ENCODE peak calls at places on chromosomes 11 and 22, in nine cellular contexts. One of them, this sample, is unnamed.

GRCh38 chr11:68392822-68393221 is 67.7 kb upstream of the PPP6R3 start:
- DNase-seq in osteoblast: no peak
- DNase-seq in NCI-H1436 treated with DMSO at 0.1 percent for 48 hours: no peak
- DNase-seq in D721Med: no peak
- DNase-seq in OCI-LY7: no peak
- DNase-seq in activated CD4-positive, CD25-positive, alpha-beta regulatory T cell treated with anti-CD3 and anti-CD28 coated beads, Interleukin-2, amount 50 U/mL, for 16 hours: no peak
- DNase-seq in effector memory CD8-positive, alpha-beta T cell: no peak
- DNase-seq in EL: no peak
- DNase-seq in HT1080: no peak
- DNase-seq in this sample: no peak

GRCh38 chr11:9146477-9146876 is 55.1 kb upstream of the SCUBE2 start:
- DNase-seq in EL: no peak
- DNase-seq in D721Med: no peak
- DNase-seq in activated CD4-positive, CD25-positive, alpha-beta regulatory T cell treated with anti-CD3 and anti-CD28 coated beads, Interleukin-2, amount 50 U/mL, for 16 hours: no peak
- DNase-seq in osteoblast: no peak
- DNase-seq in effector memory CD8-positive, alpha-beta T cell: no peak
- DNase-seq in OCI-LY7: no peak
- DNase-seq in HT1080: no peak
- DNase-seq in NCI-H1436 treated with DMSO at 0.1 percent for 48 hours: no peak
- DNase-seq in this sample: no peak

GRCh38 chr11:66539526-66539925 is 6.3 kb downstream of the ZDHHC24 start:
- DNase-seq in HT1080: no peak
- DNase-seq in OCI-LY7: no peak
- DNase-seq in effector memory CD8-positive, alpha-beta T cell: no peak
- DNase-seq in activated CD4-positive, CD25-positive, alpha-beta regulatory T cell treated with anti-CD3 and anti-CD28 coated beads, Interleukin-2, amount 50 U/mL, for 16 hours: no peak
- DNase-seq in D721Med: no peak
- DNase-seq in osteoblast: peak
- DNase-seq in EL: no peak
- DNase-seq in NCI-H1436 treated with DMSO at 0.1 percent for 48 hours: no peak
- DNase-seq in this sample: no peak

GRCh38 chr11:124898711-124899110 is 1.0 kb upstream of the ROBO4 start:
- DNase-seq in OCI-LY7: no peak
- DNase-seq in osteoblast: peak
- DNase-seq in HT1080: peak
- DNase-seq in activated CD4-positive, CD25-positive, alpha-beta regulatory T cell treated with anti-CD3 and anti-CD28 coated beads, Interleukin-2, amount 50 U/mL, for 16 hours: no peak
- DNase-seq in NCI-H1436 treated with DMSO at 0.1 percent for 48 hours: no peak
- DNase-seq in effector memory CD8-positive, alpha-beta T cell: no peak
- DNase-seq in EL: peak
- DNase-seq in D721Med: no peak
- DNase-seq in this sample: peak

GRCh38 chr22:24450600-24450999 is 23.2 kb downstream of the ADORA2A start:
- DNase-seq in OCI-LY7: peak
- DNase-seq in EL: no peak
- DNase-seq in NCI-H1436 treated with DMSO at 0.1 percent for 48 hours: no peak
- DNase-seq in HT1080: no peak
- DNase-seq in activated CD4-positive, CD25-positive, alpha-beta regulatory T cell treated with anti-CD3 and anti-CD28 coated beads, Interleukin-2, amount 50 U/mL, for 16 hours: no peak
- DNase-seq in effector memory CD8-positive, alpha-beta T cell: no peak
- DNase-seq in D721Med: no peak
- DNase-seq in osteoblast: no peak
- DNase-seq in this sample: no peak

GRCh38 chr11:118697346-118697745 is 17.9 kb upstream of the TREH start:
- DNase-seq in OCI-LY7: no peak
- DNase-seq in activated CD4-positive, CD25-positive, alpha-beta regulatory T cell treated with anti-CD3 and anti-CD28 coated beads, Interleukin-2, amount 50 U/mL, for 16 hours: no peak
- DNase-seq in osteoblast: no peak
- DNase-seq in D721Med: no peak
- DNase-seq in effector memory CD8-positive, alpha-beta T cell: no peak
- DNase-seq in EL: no peak
- DNase-seq in HT1080: no peak
- DNase-seq in NCI-H1436 treated with DMSO at 0.1 percent for 48 hours: no peak
- DNase-seq in this sample: no peak

GRCh38 chr11:63563201-63564055 is at the start of gene PLAAT2:
- DNase-seq in NCI-H1436 treated with DMSO at 0.1 percent for 48 hours: no peak
- DNase-seq in EL: no peak
- DNase-seq in effector memory CD8-positive, alpha-beta T cell: no peak
- DNase-seq in D721Med: no peak
- DNase-seq in HT1080: no peak
- DNase-seq in activated CD4-positive, CD25-positive, alpha-beta regulatory T cell treated with anti-CD3 and anti-CD28 coated beads, Interleukin-2, amount 50 U/mL, for 16 hours: no peak
- DNase-seq in OCI-LY7: no peak
- DNase-seq in osteoblast: no peak
- DNase-seq in this sample: no peak

GRCh38 chr11:77819921-77820564 is 479 bp downstream of the RSF1 start:
- DNase-seq in HT1080: peak
- DNase-seq in effector memory CD8-positive, alpha-beta T cell: peak
- DNase-seq in EL: peak
- DNase-seq in activated CD4-positive, CD25-positive, alpha-beta regulatory T cell treated with anti-CD3 and anti-CD28 coated beads, Interleukin-2, amount 50 U/mL, for 16 hours: peak
- DNase-seq in OCI-LY7: peak
- DNase-seq in NCI-H1436 treated with DMSO at 0.1 percent for 48 hours: no peak
- DNase-seq in osteoblast: peak
- DNase-seq in D721Med: no peak
- DNase-seq in this sample: peak

GRCh38 chr11:75773595-75774353 is 5.2 kb downstream of the DGAT2 start:
- DNase-seq in NCI-H1436 treated with DMSO at 0.1 percent for 48 hours: no peak
- DNase-seq in HT1080: no peak
- DNase-seq in activated CD4-positive, CD25-positive, alpha-beta regulatory T cell treated with anti-CD3 and anti-CD28 coated beads, Interleukin-2, amount 50 U/mL, for 16 hours: no peak
- DNase-seq in osteoblast: peak
- DNase-seq in D721Med: no peak
- DNase-seq in OCI-LY7: peak
- DNase-seq in EL: no peak
- DNase-seq in effector memory CD8-positive, alpha-beta T cell: no peak
- DNase-seq in this sample: no peak

GRCh38 chr11:60765355-60765754 is 8.7 kb downstream of the MS4A15 start:
- DNase-seq in HT1080: no peak
- DNase-seq in activated CD4-positive, CD25-positive, alpha-beta regulatory T cell treated with anti-CD3 and anti-CD28 coated beads, Interleukin-2, amount 50 U/mL, for 16 hours: no peak
- DNase-seq in osteoblast: no peak
- DNase-seq in D721Med: no peak
- DNase-seq in effector memory CD8-positive, alpha-beta T cell: no peak
- DNase-seq in EL: no peak
- DNase-seq in NCI-H1436 treated with DMSO at 0.1 percent for 48 hours: no peak
- DNase-seq in OCI-LY7: no peak
- DNase-seq in this sample: no peak

GRCh38 chr11:61162092-61162935 is 1.1 kb upstream of the VPS37C start:
- DNase-seq in NCI-H1436 treated with DMSO at 0.1 percent for 48 hours: peak
- DNase-seq in effector memory CD8-positive, alpha-beta T cell: no peak
- DNase-seq in D721Med: no peak
- DNase-seq in HT1080: peak
- DNase-seq in OCI-LY7: peak
- DNase-seq in activated CD4-positive, CD25-positive, alpha-beta regulatory T cell treated with anti-CD3 and anti-CD28 coated beads, Interleukin-2, amount 50 U/mL, for 16 hours: no peak
- DNase-seq in EL: peak
- DNase-seq in osteoblast: peak
- DNase-seq in this sample: peak

GRCh38 chr11:100903284-100903683 is 216.2 kb downstream of the ARHGAP42 start:
- DNase-seq in HT1080: no peak
- DNase-seq in EL: no peak
- DNase-seq in activated CD4-positive, CD25-positive, alpha-beta regulatory T cell treated with anti-CD3 and anti-CD28 coated beads, Interleukin-2, amount 50 U/mL, for 16 hours: no peak
- DNase-seq in osteoblast: no peak
- DNase-seq in effector memory CD8-positive, alpha-beta T cell: no peak
- DNase-seq in NCI-H1436 treated with DMSO at 0.1 percent for 48 hours: no peak
- DNase-seq in OCI-LY7: no peak
- DNase-seq in D721Med: no peak
- DNase-seq in this sample: no peak

GRCh38 chr22:27431896-27432295 is 369.7 kb downstream of the MN1 start:
- DNase-seq in HT1080: peak
- DNase-seq in D721Med: no peak
- DNase-seq in osteoblast: no peak
- DNase-seq in NCI-H1436 treated with DMSO at 0.1 percent for 48 hours: no peak
- DNase-seq in OCI-LY7: no peak
- DNase-seq in activated CD4-positive, CD25-positive, alpha-beta regulatory T cell treated with anti-CD3 and anti-CD28 coated beads, Interleukin-2, amount 50 U/mL, for 16 hours: no peak
- DNase-seq in effector memory CD8-positive, alpha-beta T cell: no peak
- DNase-seq in EL: no peak
- DNase-seq in this sample: no peak

GRCh38 chr22:45842141-45842831 is 134.7 kb downstream of the WNT7B start:
- DNase-seq in osteoblast: no peak
- DNase-seq in NCI-H1436 treated with DMSO at 0.1 percent for 48 hours: no peak
- DNase-seq in HT1080: no peak
- DNase-seq in activated CD4-positive, CD25-positive, alpha-beta regulatory T cell treated with anti-CD3 and anti-CD28 coated beads, Interleukin-2, amount 50 U/mL, for 16 hours: no peak
- DNase-seq in effector memory CD8-positive, alpha-beta T cell: no peak
- DNase-seq in OCI-LY7: no peak
- DNase-seq in EL: peak
- DNase-seq in D721Med: no peak
- DNase-seq in this sample: peak

GRCh38 chr11:13210424-13210823 is 67.2 kb upstream of the BMAL1 start:
- DNase-seq in osteoblast: no peak
- DNase-seq in OCI-LY7: no peak
- DNase-seq in HT1080: peak
- DNase-seq in activated CD4-positive, CD25-positive, alpha-beta regulatory T cell treated with anti-CD3 and anti-CD28 coated beads, Interleukin-2, amount 50 U/mL, for 16 hours: no peak
- DNase-seq in NCI-H1436 treated with DMSO at 0.1 percent for 48 hours: no peak
- DNase-seq in effector memory CD8-positive, alpha-beta T cell: no peak
- DNase-seq in D721Med: no peak
- DNase-seq in EL: peak
- DNase-seq in this sample: peak

GRCh38 chr11:82703796-82704195 is 29.9 kb downstream of the FAM181B start:
- DNase-seq in NCI-H1436 treated with DMSO at 0.1 percent for 48 hours: no peak
- DNase-seq in D721Med: no peak
- DNase-seq in HT1080: peak
- DNase-seq in EL: no peak
- DNase-seq in osteoblast: no peak
- DNase-seq in effector memory CD8-positive, alpha-beta T cell: no peak
- DNase-seq in activated CD4-positive, CD25-positive, alpha-beta regulatory T cell treated with anti-CD3 and anti-CD28 coated beads, Interleukin-2, amount 50 U/mL, for 16 hours: no peak
- DNase-seq in OCI-LY7: no peak
- DNase-seq in this sample: no peak

GRCh38 chr22:26906464-26906863 is 249.1 kb downstream of the MIAT start:
- DNase-seq in HT1080: no peak
- DNase-seq in OCI-LY7: no peak
- DNase-seq in activated CD4-positive, CD25-positive, alpha-beta regulatory T cell treated with anti-CD3 and anti-CD28 coated beads, Interleukin-2, amount 50 U/mL, for 16 hours: no peak
- DNase-seq in NCI-H1436 treated with DMSO at 0.1 percent for 48 hours: no peak
- DNase-seq in EL: no peak
- DNase-seq in D721Med: no peak
- DNase-seq in effector memory CD8-positive, alpha-beta T cell: no peak
- DNase-seq in osteoblast: no peak
- DNase-seq in this sample: no peak

GRCh38 chr11:299951-300735 is 817 bp upstream of the IFITM5 start:
- DNase-seq in HT1080: no peak
- DNase-seq in activated CD4-positive, CD25-positive, alpha-beta regulatory T cell treated with anti-CD3 and anti-CD28 coated beads, Interleukin-2, amount 50 U/mL, for 16 hours: no peak
- DNase-seq in EL: no peak
- DNase-seq in OCI-LY7: no peak
- DNase-seq in D721Med: no peak
- DNase-seq in NCI-H1436 treated with DMSO at 0.1 percent for 48 hours: no peak
- DNase-seq in effector memory CD8-positive, alpha-beta T cell: no peak
- DNase-seq in osteoblast: peak
- DNase-seq in this sample: peak

GRCh38 chr11:64887234-64887756 is 8.9 kb upstream of the EHD1 start:
- DNase-seq in OCI-LY7: peak
- DNase-seq in HT1080: no peak
- DNase-seq in EL: no peak
- DNase-seq in osteoblast: no peak
- DNase-seq in activated CD4-positive, CD25-positive, alpha-beta regulatory T cell treated with anti-CD3 and anti-CD28 coated beads, Interleukin-2, amount 50 U/mL, for 16 hours: no peak
- DNase-seq in effector memory CD8-positive, alpha-beta T cell: no peak
- DNase-seq in D721Med: no peak
- DNase-seq in NCI-H1436 treated with DMSO at 0.1 percent for 48 hours: no peak
- DNase-seq in this sample: no peak

GRCh38 chr11:82823635-82824614 is 76.3 kb downstream of the PRCP start:
- DNase-seq in NCI-H1436 treated with DMSO at 0.1 percent for 48 hours: no peak
- DNase-seq in effector memory CD8-positive, alpha-beta T cell: no peak
- DNase-seq in activated CD4-positive, CD25-positive, alpha-beta regulatory T cell treated with anti-CD3 and anti-CD28 coated beads, Interleukin-2, amount 50 U/mL, for 16 hours: no peak
- DNase-seq in OCI-LY7: peak
- DNase-seq in osteoblast: no peak
- DNase-seq in EL: no peak
- DNase-seq in HT1080: no peak
- DNase-seq in D721Med: no peak
- DNase-seq in this sample: no peak

GRCh38 chr11:43282607-43283440 is 29.0 kb upstream of the API5 start:
- DNase-seq in D721Med: peak
- DNase-seq in NCI-H1436 treated with DMSO at 0.1 percent for 48 hours: no peak
- DNase-seq in EL: peak
- DNase-seq in effector memory CD8-positive, alpha-beta T cell: peak
- DNase-seq in activated CD4-positive, CD25-positive, alpha-beta regulatory T cell treated with anti-CD3 and anti-CD28 coated beads, Interleukin-2, amount 50 U/mL, for 16 hours: no peak
- DNase-seq in HT1080: peak
- DNase-seq in osteoblast: peak
- DNase-seq in OCI-LY7: peak
- DNase-seq in this sample: peak

GRCh38 chr11:44047931-44048431 is at the start of gene ACCSL:
- DNase-seq in D721Med: no peak
- DNase-seq in HT1080: no peak
- DNase-seq in OCI-LY7: no peak
- DNase-seq in activated CD4-positive, CD25-positive, alpha-beta regulatory T cell treated with anti-CD3 and anti-CD28 coated beads, Interleukin-2, amount 50 U/mL, for 16 hours: no peak
- DNase-seq in osteoblast: peak
- DNase-seq in NCI-H1436 treated with DMSO at 0.1 percent for 48 hours: no peak
- DNase-seq in EL: peak
- DNase-seq in effector memory CD8-positive, alpha-beta T cell: no peak
- DNase-seq in this sample: no peak

GRCh38 chr11:13984616-13985474 is 22.3 kb downstream of the SPON1 start:
- DNase-seq in effector memory CD8-positive, alpha-beta T cell: no peak
- DNase-seq in HT1080: peak
- DNase-seq in EL: peak
- DNase-seq in D721Med: no peak
- DNase-seq in OCI-LY7: peak
- DNase-seq in activated CD4-positive, CD25-positive, alpha-beta regulatory T cell treated with anti-CD3 and anti-CD28 coated beads, Interleukin-2, amount 50 U/mL, for 16 hours: no peak
- DNase-seq in osteoblast: no peak
- DNase-seq in NCI-H1436 treated with DMSO at 0.1 percent for 48 hours: no peak
- DNase-seq in this sample: peak

GRCh38 chr22:20957691-20958440 is 9.2 kb upstream of the AIFM3 start:
- DNase-seq in HT1080: no peak
- DNase-seq in effector memory CD8-positive, alpha-beta T cell: no peak
- DNase-seq in osteoblast: peak
- DNase-seq in OCI-LY7: no peak
- DNase-seq in activated CD4-positive, CD25-positive, alpha-beta regulatory T cell treated with anti-CD3 and anti-CD28 coated beads, Interleukin-2, amount 50 U/mL, for 16 hours: no peak
- DNase-seq in D721Med: no peak
- DNase-seq in EL: peak
- DNase-seq in NCI-H1436 treated with DMSO at 0.1 percent for 48 hours: no peak
- DNase-seq in this sample: no peak

GRCh38 chr11:27241316-27242122 is 121.5 kb downstream of the CCDC34 start:
- DNase-seq in EL: peak
- DNase-seq in D721Med: no peak
- DNase-seq in OCI-LY7: no peak
- DNase-seq in HT1080: peak
- DNase-seq in effector memory CD8-positive, alpha-beta T cell: no peak
- DNase-seq in osteoblast: peak
- DNase-seq in NCI-H1436 treated with DMSO at 0.1 percent for 48 hours: no peak
- DNase-seq in activated CD4-positive, CD25-positive, alpha-beta regulatory T cell treated with anti-CD3 and anti-CD28 coated beads, Interleukin-2, amount 50 U/mL, for 16 hours: no peak
- DNase-seq in this sample: peak

GRCh38 chr22:30705710-30706651 is 11.3 kb downstream of the OSBP2 start:
- DNase-seq in OCI-LY7: peak
- DNase-seq in D721Med: no peak
- DNase-seq in EL: peak
- DNase-seq in HT1080: peak
- DNase-seq in osteoblast: peak
- DNase-seq in activated CD4-positive, CD25-positive, alpha-beta regulatory T cell treated with anti-CD3 and anti-CD28 coated beads, Interleukin-2, amount 50 U/mL, for 16 hours: no peak
- DNase-seq in NCI-H1436 treated with DMSO at 0.1 percent for 48 hours: no peak
- DNase-seq in effector memory CD8-positive, alpha-beta T cell: no peak
- DNase-seq in this sample: peak

GRCh38 chr22:26860233-26860765 is 202.9 kb downstream of the MIAT start:
- DNase-seq in NCI-H1436 treated with DMSO at 0.1 percent for 48 hours: no peak
- DNase-seq in activated CD4-positive, CD25-positive, alpha-beta regulatory T cell treated with anti-CD3 and anti-CD28 coated beads, Interleukin-2, amount 50 U/mL, for 16 hours: no peak
- DNase-seq in EL: no peak
- DNase-seq in effector memory CD8-positive, alpha-beta T cell: no peak
- DNase-seq in osteoblast: no peak
- DNase-seq in HT1080: no peak
- DNase-seq in D721Med: no peak
- DNase-seq in OCI-LY7: no peak
- DNase-seq in this sample: no peak

GRCh38 chr11:75966546-75967287 is 151.7 kb downstream of the UVRAG start:
- DNase-seq in HT1080: peak
- DNase-seq in EL: peak
- DNase-seq in effector memory CD8-positive, alpha-beta T cell: no peak
- DNase-seq in NCI-H1436 treated with DMSO at 0.1 percent for 48 hours: no peak
- DNase-seq in OCI-LY7: no peak
- DNase-seq in D721Med: no peak
- DNase-seq in activated CD4-positive, CD25-positive, alpha-beta regulatory T cell treated with anti-CD3 and anti-CD28 coated beads, Interleukin-2, amount 50 U/mL, for 16 hours: no peak
- DNase-seq in osteoblast: peak
- DNase-seq in this sample: peak

GRCh38 chr22:32042924-32043323 is at the start of gene SLC5A1:
- DNase-seq in D721Med: no peak
- DNase-seq in HT1080: no peak
- DNase-seq in EL: no peak
- DNase-seq in activated CD4-positive, CD25-positive, alpha-beta regulatory T cell treated with anti-CD3 and anti-CD28 coated beads, Interleukin-2, amount 50 U/mL, for 16 hours: no peak
- DNase-seq in effector memory CD8-positive, alpha-beta T cell: no peak
- DNase-seq in osteoblast: no peak
- DNase-seq in NCI-H1436 treated with DMSO at 0.1 percent for 48 hours: peak
- DNase-seq in OCI-LY7: no peak
- DNase-seq in this sample: no peak